ENCODE peak calls at places on chromosomes 5 and 9, in six cellular contexts. V, E, M, H, R and U are unnamed samples.
A peak's percentile ranks its signal among the peaks of the same experiment; 100 is the strongest.

GRCh38 chr9:111598730-111599091 is 736 bp downstream of the PTGR1 start:
- DNase-seq in V (no peak), E (peak; percentile 4), M (peak; percentile 60), H (peak; percentile 38), R (no peak), U (peak; percentile 74)

GRCh38 chr9:4339357-4339756 is 39.5 kb upstream of the GLIS3 start:
- DNase-seq in V (peak; percentile 75), E (peak; percentile 77), M (peak; percentile 91), H (peak; percentile 79), R (peak; percentile 82), U (peak; percentile 92)

GRCh38 chr9:20043461-20043860 is 254.6 kb upstream of the SLC24A2 start:
- DNase-seq in V (no peak), E (no peak), M (no peak), H (no peak), R (no peak), U (no peak)

GRCh38 chr9:14452539-14452938 is 138.6 kb upstream of the NFIB start:
- DNase-seq in V (no peak), E (no peak), M (no peak), H (no peak), R (no peak), U (no peak)

GRCh38 chr9:28925184-28925583 is 1351.9 kb upstream of the C9orf72 start:
- DNase-seq in V (no peak), E (no peak), M (no peak), H (no peak), R (no peak), U (no peak)

GRCh38 chr5:34563951-34564705 is 92.0 kb upstream of the RAI14 start:
- DNase-seq in V (no peak), E (no peak), M (peak; percentile 61), H (no peak), R (peak; percentile 35), U (peak; percentile 92)

GRCh38 chr5:172583931-172584511 is 57.0 kb upstream of the NEURL1B start:
- DNase-seq in V (no peak), E (no peak), M (no peak), H (no peak), R (no peak), U (peak; percentile 71)

GRCh38 chr9:135724186-135724797 is 22.3 kb downstream of the KCNT1 start:
- DNase-seq in V (no peak), E (no peak), M (no peak), H (no peak), R (no peak), U (peak; percentile 19)

GRCh38 chr9:109816490-109816889 is 36.5 kb downstream of the PALM2AKAP2 start:
- DNase-seq in V (peak; percentile 82), E (no peak), M (peak; percentile 94), H (no peak), R (no peak), U (peak; percentile 87)

GRCh38 chr5:127870914-127871313 is 167.7 kb downstream of the CCDC192 start:
- DNase-seq in V (no peak), E (no peak), M (peak; percentile 77), H (no peak), R (peak; percentile 59), U (peak; percentile 69)